ENCODE peak calls at places on chromosomes 12 and 14, in ten cellular contexts. L is thoracic aorta; I is Peyer's patch; M is AG04450; R is CD8-positive, alpha-beta memory T cell; G is PC-9; V is neural progenitor cell; U is GM23248; P is CD4-positive, alpha-beta memory T cell; W is suprapubic skin. J is an unnamed sample.

GRCh38 chr12:52353766-52354165 is 13.5 kb downstream of the KRT85 start:
- DNase-seq in L (no peak), I (no peak), M (no peak), R (no peak), G (no peak), V (no peak), U (no peak), P (no peak), W (no peak), J (no peak)

GRCh38 chr12:57756406-57757341 is 1.8 kb downstream of the MARCHF9 start:
- DNase-seq in L (no peak), I (peak), M (no peak), R (peak), G (no peak), V (peak), U (no peak), P (peak), W (no peak), J (peak)

GRCh38 chr14:105476937-105477658 is 2.5 kb downstream of the CRIP2 start:
- DNase-seq in L (no peak), I (no peak), M (no peak), R (no peak), G (no peak), V (no peak), U (no peak), P (no peak), W (peak), J (no peak)

GRCh38 chr14:52227559-52228222 is 39.8 kb upstream of the PTGDR start:
- DNase-seq in L (no peak), I (no peak), M (no peak), R (no peak), G (no peak), V (no peak), U (no peak), P (no peak), W (no peak), J (no peak)

GRCh38 chr14:103556976-103557758 is 5.3 kb downstream of the BAG5 start:
- DNase-seq in L (no peak), I (no peak), M (no peak), R (no peak), G (no peak), V (no peak), U (no peak), P (no peak), W (no peak), J (no peak)

GRCh38 chr12:51678086-51678724 is 87.2 kb downstream of the SCN8A start:
- DNase-seq in L (no peak), I (no peak), M (no peak), R (peak), G (no peak), V (peak), U (peak), P (peak), W (no peak), J (no peak)

GRCh38 chr12:90023207-90023870 is 314.7 kb upstream of the ATP2B1 start:
- DNase-seq in L (no peak), I (no peak), M (no peak), R (no peak), G (peak), V (no peak), U (peak), P (no peak), W (no peak), J (no peak)

GRCh38 chr12:87302126-87302732 is 727.0 kb downstream of the C12orf50 start:
- DNase-seq in L (no peak), I (no peak), M (no peak), R (no peak), G (no peak), V (no peak), U (peak), P (no peak), W (no peak), J (no peak)

GRCh38 chr12:5889381-5890047 is 55.5 kb downstream of the ANO2 start:
- DNase-seq in L (no peak), I (no peak), M (no peak), R (no peak), G (no peak), V (no peak), U (peak), P (no peak), W (no peak), J (no peak)

GRCh38 chr14:76955575-76956252 is 72.8 kb downstream of the IRF2BPL start:
- DNase-seq in L (no peak), I (no peak), M (no peak), R (peak), G (peak), V (no peak), U (peak), P (peak), W (no peak), J (no peak)

GRCh38 chr12:79895804-79896203 is 39.1 kb downstream of the PPP1R12A start:
- DNase-seq in L (no peak), I (no peak), M (no peak), R (no peak), G (no peak), V (no peak), U (no peak), P (no peak), W (no peak), J (no peak)

GRCh38 chr12:6215932-6216494 is 15.8 kb downstream of the CD9 start:
- DNase-seq in L (peak), I (peak), M (no peak), R (no peak), G (peak), V (no peak), U (peak), P (no peak), W (peak), J (peak)

GRCh38 chr14:104892517-104893434 is 27.7 kb downstream of the CEP170B start:
- DNase-seq in L (no peak), I (no peak), M (no peak), R (no peak), G (no peak), V (no peak), U (no peak), P (no peak), W (no peak), J (no peak)

GRCh38 chr14:69708049-69708448 is 58.9 kb upstream of the SRSF5 start:
- DNase-seq in L (no peak), I (no peak), M (no peak), R (no peak), G (no peak), V (no peak), U (no peak), P (no peak), W (no peak), J (no peak)

GRCh38 chr14:56686416-56686815 is 106.8 kb downstream of the TMEM260 start:
- DNase-seq in L (no peak), I (no peak), M (no peak), R (no peak), G (peak), V (peak), U (no peak), P (no peak), W (no peak), J (peak)

GRCh38 chr12:39105111-39105510 is 199.7 kb upstream of the CPNE8 start:
- DNase-seq in L (no peak), I (no peak), M (no peak), R (no peak), G (no peak), V (no peak), U (peak), P (no peak), W (no peak), J (no peak)

GRCh38 chr14:52067873-52068740 is 752 bp downstream of the NID2 start:
- DNase-seq in L (no peak), I (peak), M (no peak), R (peak), G (no peak), V (peak), U (peak), P (no peak), W (peak), J (no peak)

GRCh38 chr12:14665354-14666348 is 30.7 kb downstream of the GUCY2C start:
- DNase-seq in L (no peak), I (no peak), M (no peak), R (no peak), G (no peak), V (peak), U (no peak), P (no peak), W (no peak), J (no peak)

GRCh38 chr12:104609083-104609844 is 152.5 kb downstream of the CHST11 start:
- DNase-seq in L (no peak), I (no peak), M (no peak), R (no peak), G (peak), V (no peak), U (no peak), P (no peak), W (no peak), J (no peak)

GRCh38 chr12:121465921-121466799 is 66.2 kb downstream of the RNF34 start:
- DNase-seq in L (no peak), I (peak), M (no peak), R (peak), G (no peak), V (peak), U (peak), P (peak), W (no peak), J (no peak)

GRCh38 chr12:11631288-11631687 is 18.2 kb upstream of the ETV6 start:
- DNase-seq in L (no peak), I (no peak), M (no peak), R (no peak), G (no peak), V (no peak), U (no peak), P (no peak), W (no peak), J (no peak)

GRCh38 chr12:63306476-63306875 is 155.5 kb upstream of the AVPR1A start:
- DNase-seq in L (no peak), I (no peak), M (no peak), R (no peak), G (no peak), V (no peak), U (no peak), P (no peak), W (no peak), J (no peak)

GRCh38 chr14:103127861-103128598 is 4.8 kb downstream of the TNFAIP2 start:
- DNase-seq in L (no peak), I (no peak), M (no peak), R (no peak), G (peak), V (no peak), U (no peak), P (no peak), W (no peak), J (no peak)

GRCh38 chr12:63927511-63927910 is 83.0 kb downstream of the SRGAP1 start:
- DNase-seq in L (no peak), I (no peak), M (no peak), R (no peak), G (no peak), V (no peak), U (no peak), P (no peak), W (no peak), J (no peak)

GRCh38 chr14:102085503-102085902 is 1.3 kb downstream of the HSP90AA1 start:
- DNase-seq in L (no peak), I (no peak), M (no peak), R (no peak), G (no peak), V (no peak), U (peak), P (no peak), W (no peak), J (no peak)

GRCh38 chr12:46160081-46160980 is 108.5 kb downstream of the SLC38A1 start:
- DNase-seq in L (no peak), I (no peak), M (no peak), R (no peak), G (no peak), V (no peak), U (peak), P (no peak), W (no peak), J (no peak)

GRCh38 chr12:8644345-8645248 is 18.0 kb downstream of the MFAP5 start:
- DNase-seq in L (no peak), I (no peak), M (no peak), R (peak), G (peak), V (no peak), U (peak), P (peak), W (no peak), J (no peak)

GRCh38 chr14:91058017-91058675 is 2.3 kb downstream of the RPS6KA5 start:
- DNase-seq in L (no peak), I (no peak), M (no peak), R (no peak), G (peak), V (no peak), U (peak), P (no peak), W (no peak), J (no peak)

GRCh38 chr12:48220701-48221100 is 17.6 kb upstream of the OR10AD1 start:
- DNase-seq in L (no peak), I (no peak), M (no peak), R (no peak), G (no peak), V (no peak), U (no peak), P (no peak), W (no peak), J (no peak)
- H3K27ac ChIP-seq in L (no peak), I (no peak), M (no peak), R (no peak), G (no peak), V (no peak), U (no peak), P (no peak), W (no peak), J (no peak)

GRCh38 chr14:68469208-68469713 is 323.6 kb downstream of the ZFP36L1 start:
- DNase-seq in L (no peak), I (no peak), M (no peak), R (no peak), G (peak), V (no peak), U (no peak), P (no peak), W (no peak), J (no peak)
- H3K27ac ChIP-seq in L (no peak), I (no peak), M (no peak), R (no peak), G (peak), V (peak), U (peak), P (no peak), W (no peak), J (no peak)

GRCh38 chr14:92962831-92963095 is 39.8 kb downstream of the CHGA start:
- DNase-seq in L (no peak), I (no peak), M (no peak), R (no peak), G (no peak), V (no peak), U (no peak), P (no peak), W (no peak), J (no peak)

GRCh38 chr14:92962031-92962830 is 39.3 kb downstream of the CHGA start:
- DNase-seq in L (no peak), I (no peak), M (no peak), R (no peak), G (no peak), V (no peak), U (no peak), P (no peak), W (no peak), J (no peak)

GRCh38 chr14:92964124-92965109 is 41.5 kb downstream of the CHGA start:
- DNase-seq in L (no peak), I (no peak), M (no peak), R (no peak), G (no peak), V (no peak), U (no peak), P (no peak), W (no peak), J (no peak)

GRCh38 chr14:92961567-92961855 is 38.6 kb downstream of the CHGA start:
- DNase-seq in L (no peak), I (no peak), M (no peak), R (no peak), G (no peak), V (no peak), U (no peak), P (no peak), W (no peak), J (no peak)

GRCh38 chr14:92963301-92964123 is 40.6 kb downstream of the CHGA start:
- DNase-seq in L (no peak), I (no peak), M (no peak), R (no peak), G (no peak), V (peak), U (no peak), P (no peak), W (no peak), J (no peak)
- H3K27ac ChIP-seq in L (peak), I (peak), M (no peak), R (no peak), G (no peak), V (no peak), U (no peak), P (no peak), W (no peak), J (no peak)

DNA sequence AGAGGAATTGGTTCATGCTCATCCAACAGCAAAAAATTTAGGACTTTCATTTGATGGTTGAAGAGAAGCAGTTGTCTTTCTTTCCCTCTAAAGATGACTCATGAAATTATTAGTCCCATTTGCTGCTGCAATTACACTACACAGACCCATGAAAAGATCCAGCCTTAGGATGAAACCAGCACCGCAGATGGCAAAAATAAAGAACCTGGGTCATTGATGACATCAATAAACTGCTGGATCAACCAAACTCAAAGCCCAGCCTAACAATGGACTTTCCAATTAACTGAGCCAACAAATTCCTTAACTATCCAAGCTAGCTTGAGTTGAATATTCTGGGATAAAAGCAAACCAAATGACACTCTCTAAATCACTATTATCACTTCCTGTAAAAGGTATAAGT is 20.7 kb downstream of the DICER1 start:
- DNase-seq in L (no peak), I (no peak), M (no peak), R (no peak), G (no peak), V (no peak), U (no peak), P (no peak), W (no peak), J (no peak)
- H3K27ac ChIP-seq in L (no peak), I (no peak), M (no peak), R (no peak), G (no peak), V (no peak), U (no peak), P (no peak), W (no peak), J (peak)

GRCh38 chr12:122935318-122935717 is 30.9 kb downstream of the ABCB9 start:
- DNase-seq in L (no peak), I (no peak), M (no peak), R (no peak), G (no peak), V (peak), U (no peak), P (no peak), W (no peak), J (no peak)
- H3K27ac ChIP-seq in L (no peak), I (no peak), M (no peak), R (no peak), G (no peak), V (peak), U (no peak), P (no peak), W (no peak), J (no peak)